ENCODE peak calls at places on chromosomes 16 and 17, in six cellular contexts. One of them, this sample, is unnamed.

GRCh38 chr17:8894673-8895578 is 27.5 kb upstream of the PIK3R6 start:
- DNase-seq in H9: peak; percentile 80
- DNase-seq in IMR-90: peak; percentile 59
- DNase-seq in neuronal stem cell: peak; percentile 53
- DNase-seq in H1: peak; percentile 74
- DNase-seq in mesendoderm: peak; percentile 83
- DNase-seq in this sample: peak; percentile 52

GRCh38 chr16:66660422-66661209 is 35.9 kb downstream of the CMTM4 start:
- DNase-seq in H9: no peak
- DNase-seq in neuronal stem cell: peak; percentile 29
- DNase-seq in H1: no peak
- DNase-seq in mesendoderm: peak; percentile 81
- DNase-seq in IMR-90: peak; percentile 84
- DNase-seq in this sample: peak; percentile 93

GRCh38 chr17:77736207-77736600 is 222.3 kb upstream of the TNRC6C start:
- DNase-seq in H9: peak; percentile 54
- DNase-seq in H1: peak; percentile 55
- DNase-seq in neuronal stem cell: no peak
- DNase-seq in mesendoderm: no peak
- DNase-seq in IMR-90: no peak
- DNase-seq in this sample: no peak

GRCh38 chr16:87207509-87207908 is 109.7 kb downstream of the C16orf95 start:
- DNase-seq in mesendoderm: no peak
- DNase-seq in IMR-90: peak; percentile 81
- DNase-seq in H1: no peak
- DNase-seq in H9: no peak
- DNase-seq in neuronal stem cell: no peak
- DNase-seq in this sample: peak; percentile 61

GRCh38 chr17:77527836-77528505 is 387.2 kb downstream of the SEC14L1 start:
- DNase-seq in IMR-90: no peak
- DNase-seq in H9: no peak
- DNase-seq in neuronal stem cell: no peak
- DNase-seq in mesendoderm: no peak
- DNase-seq in H1: no peak
- DNase-seq in this sample: no peak

GRCh38 chr16:47888142-47888541 is 267.7 kb downstream of the ABCC12 start:
- DNase-seq in neuronal stem cell: no peak
- DNase-seq in H1: no peak
- DNase-seq in H9: peak; percentile 56
- DNase-seq in IMR-90: peak; percentile 49
- DNase-seq in mesendoderm: peak; percentile 94
- DNase-seq in this sample: peak; percentile 57

GRCh38 chr17:72342582-72343527 is 222.0 kb downstream of the SOX9 start:
- DNase-seq in mesendoderm: peak; percentile 74
- DNase-seq in IMR-90: no peak
- DNase-seq in H9: no peak
- DNase-seq in H1: no peak
- DNase-seq in neuronal stem cell: no peak
- DNase-seq in this sample: no peak

GRCh38 chr17:40854175-40854814 is 12.7 kb downstream of the KRT12 start:
- DNase-seq in neuronal stem cell: no peak
- DNase-seq in IMR-90: peak; percentile 93
- DNase-seq in mesendoderm: no peak
- DNase-seq in H1: no peak
- DNase-seq in H9: no peak
- DNase-seq in this sample: peak; percentile 93

GRCh38 chr17:64109400-64109799 is 20.5 kb downstream of the ERN1 start:
- DNase-seq in H9: peak; percentile 21
- DNase-seq in H1: no peak
- DNase-seq in mesendoderm: peak; percentile 26
- DNase-seq in neuronal stem cell: no peak
- DNase-seq in IMR-90: no peak
- DNase-seq in this sample: no peak

GRCh38 chr16:69522732-69523404 is 42.9 kb upstream of the NFAT5 start:
- DNase-seq in neuronal stem cell: no peak
- DNase-seq in IMR-90: no peak
- DNase-seq in H1: no peak
- DNase-seq in H9: no peak
- DNase-seq in mesendoderm: peak; percentile 60
- DNase-seq in this sample: no peak

GRCh38 chr17:58331815-58332719 is 3.5 kb upstream of the TSPOAP1 start:
- DNase-seq in neuronal stem cell: no peak
- DNase-seq in H9: peak; percentile 33
- DNase-seq in IMR-90: no peak
- DNase-seq in mesendoderm: no peak
- DNase-seq in H1: no peak
- DNase-seq in this sample: no peak

DNA sequence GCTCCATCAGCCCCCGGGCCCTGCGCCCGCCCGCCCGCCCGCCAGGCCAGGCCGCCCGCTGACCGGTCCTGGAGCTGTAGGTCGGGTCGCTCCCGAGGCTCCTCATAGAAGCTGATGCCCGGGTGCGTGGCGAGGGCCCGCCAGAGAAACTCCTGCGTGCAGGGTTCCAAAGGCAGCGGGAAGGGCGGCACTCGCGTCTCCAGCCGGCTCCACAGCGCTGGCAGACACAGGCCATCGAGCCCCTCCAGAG is 181 bp downstream of the GTF3C1 start:
- DNase-seq in mesendoderm: no peak
- DNase-seq in H9: no peak
- DNase-seq in neuronal stem cell: no peak
- DNase-seq in IMR-90: no peak
- DNase-seq in H1: no peak
- DNase-seq in this sample: no peak
- H4K8ac ChIP-seq in mesendoderm: no peak overlapping the region
- H4K8ac ChIP-seq in H9: no peak overlapping the region
- H4K8ac ChIP-seq in neuronal stem cell: no peak overlapping the region
- H4K8ac ChIP-seq in IMR-90: peak overlapping the region; percentile 88
- H4K8ac ChIP-seq in H1: peak overlapping the region; percentile 93
- H4K8ac ChIP-seq in this sample: peak overlapping the region; percentile 70

GRCh38 chr16:49652441-49653175 is 203.3 kb downstream of the ZNF423 start:
- DNase-seq in H9: no peak
- DNase-seq in IMR-90: no peak
- DNase-seq in mesendoderm: peak; percentile 22
- DNase-seq in neuronal stem cell: no peak
- DNase-seq in H1: no peak
- DNase-seq in this sample: peak; percentile 10

GRCh38 chr16:49653577-49653976 is 202.3 kb downstream of the ZNF423 start:
- DNase-seq in H9: no peak
- DNase-seq in neuronal stem cell: no peak
- DNase-seq in IMR-90: no peak
- DNase-seq in mesendoderm: no peak
- DNase-seq in H1: no peak
- DNase-seq in this sample: no peak

GRCh38 chr16:49650603-49651002 is 205.3 kb downstream of the ZNF423 start:
- DNase-seq in neuronal stem cell: no peak
- DNase-seq in mesendoderm: no peak
- DNase-seq in IMR-90: no peak
- DNase-seq in H9: no peak
- DNase-seq in H1: no peak
- DNase-seq in this sample: no peak

GRCh38 chr16:49651226-49651625 is 204.7 kb downstream of the ZNF423 start:
- DNase-seq in neuronal stem cell: no peak
- DNase-seq in mesendoderm: no peak
- DNase-seq in H9: no peak
- DNase-seq in IMR-90: no peak
- DNase-seq in H1: no peak
- DNase-seq in this sample: no peak

GRCh38 chr16:49651980-49652379 is 203.9 kb downstream of the ZNF423 start:
- DNase-seq in IMR-90: no peak
- DNase-seq in H1: no peak
- DNase-seq in H9: no peak
- DNase-seq in neuronal stem cell: no peak
- DNase-seq in mesendoderm: no peak
- DNase-seq in this sample: no peak
- H4K8ac ChIP-seq in IMR-90: no peak overlapping the region
- H4K8ac ChIP-seq in H1: no peak overlapping the region
- H4K8ac ChIP-seq in H9: no peak overlapping the region
- H4K8ac ChIP-seq in neuronal stem cell: no peak overlapping the region
- H4K8ac ChIP-seq in mesendoderm: no peak overlapping the region
- H4K8ac ChIP-seq in this sample: no peak overlapping the region

GRCh38 chr17:19361975-19362292 is 589 bp downstream of the B9D1 start:
- DNase-seq in neuronal stem cell: no peak
- DNase-seq in mesendoderm: no peak
- DNase-seq in IMR-90: no peak
- DNase-seq in H1: no peak
- DNase-seq in H9: no peak
- DNase-seq in this sample: no peak

GRCh38 chr17:19361326-19361725 is 1.2 kb downstream of the B9D1 start:
- DNase-seq in mesendoderm: no peak
- DNase-seq in H9: no peak
- DNase-seq in IMR-90: no peak
- DNase-seq in H1: no peak
- DNase-seq in neuronal stem cell: no peak
- DNase-seq in this sample: peak; percentile 46

GRCh38 chr17:19363460-19364035 is 1.0 kb upstream of the B9D1 start:
- DNase-seq in IMR-90: no peak
- DNase-seq in H1: no peak
- DNase-seq in mesendoderm: no peak
- DNase-seq in H9: no peak
- DNase-seq in neuronal stem cell: no peak
- DNase-seq in this sample: no peak

GRCh38 chr17:19362293-19363113 is at the start of gene B9D1:
- DNase-seq in IMR-90: peak; percentile 89
- DNase-seq in mesendoderm: peak; percentile 93
- DNase-seq in H9: peak; percentile 92
- DNase-seq in neuronal stem cell: peak; percentile 93
- DNase-seq in H1: peak; percentile 97
- DNase-seq in this sample: peak; percentile 92

DNA sequence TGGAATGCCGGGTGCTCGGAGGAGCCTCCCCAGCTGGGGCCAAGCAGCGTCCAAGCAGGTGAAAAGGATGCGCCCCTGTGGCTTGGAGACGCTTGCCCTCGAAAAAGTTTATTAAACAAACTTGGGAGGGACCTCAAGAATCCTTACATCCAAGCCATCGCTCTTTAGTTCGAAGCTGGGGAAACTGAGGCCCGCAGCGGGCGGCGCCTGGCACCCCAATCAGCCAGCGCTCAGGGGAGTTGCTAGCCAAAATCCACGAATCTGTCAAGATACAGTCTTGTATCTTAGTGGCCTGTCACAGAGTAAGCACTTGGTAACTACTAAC is 553 bp upstream of the B9D1 start:
- DNase-seq in H9: no peak
- DNase-seq in mesendoderm: no peak
- DNase-seq in neuronal stem cell: no peak
- DNase-seq in H1: no peak
- DNase-seq in IMR-90: no peak
- DNase-seq in this sample: no peak
- H4K8ac ChIP-seq in H9: no peak overlapping the region
- H4K8ac ChIP-seq in mesendoderm: no peak overlapping the region
- H4K8ac ChIP-seq in neuronal stem cell: no peak overlapping the region
- H4K8ac ChIP-seq in H1: no peak overlapping the region
- H4K8ac ChIP-seq in IMR-90: peak overlapping the region; percentile 73
- H4K8ac ChIP-seq in this sample: peak overlapping the region; percentile 71

DNA sequence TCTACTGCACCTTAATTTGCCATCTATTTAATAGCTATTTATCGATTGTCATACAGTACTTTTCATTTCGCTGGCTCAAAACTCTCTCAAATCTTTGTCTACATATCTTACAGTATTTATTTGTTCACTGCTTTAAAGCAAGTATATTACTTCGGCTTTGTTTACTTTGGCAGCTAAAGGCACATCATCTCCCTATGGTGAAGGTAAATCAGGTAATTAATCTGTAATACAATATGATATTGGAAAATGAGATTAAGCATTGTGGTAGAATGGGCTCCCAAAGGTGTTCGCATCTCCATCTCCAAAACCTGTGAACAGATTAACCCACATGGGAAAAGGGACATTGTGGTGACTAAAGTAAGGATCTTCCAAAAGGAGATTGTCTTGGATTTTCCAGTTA is 6.5 kb downstream of the TMEM170A start:
- DNase-seq in IMR-90: no peak
- DNase-seq in mesendoderm: no peak
- DNase-seq in H1: no peak
- DNase-seq in H9: no peak
- DNase-seq in neuronal stem cell: no peak
- DNase-seq in this sample: no peak
- H4K8ac ChIP-seq in IMR-90: no peak overlapping the region
- H4K8ac ChIP-seq in mesendoderm: no peak overlapping the region
- H4K8ac ChIP-seq in H1: no peak overlapping the region
- H4K8ac ChIP-seq in H9: no peak overlapping the region
- H4K8ac ChIP-seq in neuronal stem cell: no peak overlapping the region
- H4K8ac ChIP-seq in this sample: no peak overlapping the region

GRCh38 chr16:23424292-23424958 is 28.6 kb downstream of the COG7 start:
- DNase-seq in mesendoderm: no peak
- DNase-seq in neuronal stem cell: no peak
- DNase-seq in H1: no peak
- DNase-seq in IMR-90: peak; percentile 33
- DNase-seq in H9: no peak
- DNase-seq in this sample: peak; percentile 15
- H4K8ac ChIP-seq in mesendoderm: no peak overlapping the region
- H4K8ac ChIP-seq in neuronal stem cell: no peak overlapping the region
- H4K8ac ChIP-seq in H1: no peak overlapping the region
- H4K8ac ChIP-seq in IMR-90: peak overlapping the region; percentile 7
- H4K8ac ChIP-seq in H9: no peak overlapping the region
- H4K8ac ChIP-seq in this sample: no peak overlapping the region

GRCh38 chr16:49827806-49828428 is 28.0 kb downstream of the ZNF423 start:
- DNase-seq in IMR-90: no peak
- DNase-seq in H9: no peak
- DNase-seq in H1: no peak
- DNase-seq in neuronal stem cell: no peak
- DNase-seq in mesendoderm: no peak
- DNase-seq in this sample: no peak

GRCh38 chr16:49824600-49824999 is 31.3 kb downstream of the ZNF423 start:
- DNase-seq in mesendoderm: no peak
- DNase-seq in neuronal stem cell: no peak
- DNase-seq in H1: no peak
- DNase-seq in IMR-90: no peak
- DNase-seq in H9: no peak
- DNase-seq in this sample: no peak

GRCh38 chr16:49826515-49826914 is 29.4 kb downstream of the ZNF423 start:
- DNase-seq in mesendoderm: no peak
- DNase-seq in H1: no peak
- DNase-seq in IMR-90: no peak
- DNase-seq in H9: no peak
- DNase-seq in neuronal stem cell: no peak
- DNase-seq in this sample: no peak

GRCh38 chr16:49822649-49823370 is 33.1 kb downstream of the ZNF423 start:
- DNase-seq in H1: no peak
- DNase-seq in mesendoderm: peak; percentile 37
- DNase-seq in H9: no peak
- DNase-seq in neuronal stem cell: no peak
- DNase-seq in IMR-90: no peak
- DNase-seq in this sample: no peak

DNA sequence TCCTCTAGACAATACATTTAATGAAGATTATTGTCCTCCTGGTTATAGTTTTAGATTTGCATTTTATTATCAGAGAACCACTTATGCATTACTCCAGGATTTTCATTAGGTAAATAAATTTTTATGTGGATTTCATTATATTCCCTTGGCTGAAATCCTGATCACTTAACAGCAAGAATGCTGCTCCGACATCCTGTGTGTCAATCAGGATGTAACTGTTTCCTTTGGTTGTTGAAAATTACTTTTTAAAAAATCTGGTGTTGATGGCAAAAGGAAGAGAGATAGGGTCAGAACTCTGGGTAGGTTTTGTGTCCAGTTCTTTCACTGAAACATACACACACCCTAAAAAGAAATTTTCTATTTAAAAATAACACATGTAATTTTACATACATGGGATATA is 30.9 kb downstream of the ZNF423 start:
- DNase-seq in H1: no peak
- DNase-seq in IMR-90: no peak
- DNase-seq in H9: no peak
- DNase-seq in neuronal stem cell: no peak
- DNase-seq in mesendoderm: no peak
- DNase-seq in this sample: no peak
- H4K8ac ChIP-seq in H1: no peak overlapping the region
- H4K8ac ChIP-seq in IMR-90: no peak overlapping the region
- H4K8ac ChIP-seq in H9: no peak overlapping the region
- H4K8ac ChIP-seq in neuronal stem cell: no peak overlapping the region
- H4K8ac ChIP-seq in mesendoderm: no peak overlapping the region
- H4K8ac ChIP-seq in this sample: no peak overlapping the region

This sample was measured in mesenchymal stem cell.